ENCODE peak calls at places on chromosomes 5 and 9, in eight cellular contexts. M is stomach, U is neural progenitor cell, L is Peyer's patch, P is prostate gland, E is heart left ventricle, R is adrenal gland, J is psoas muscle. G is an unnamed sample.
A peak's percentile ranks its signal among the peaks of the same experiment; 100 is the strongest.

GRCh38 chr9:114072181-114073140 is 5.6 kb downstream of the AMBP start:
- DNase-seq in M (peak; percentile 83), U (peak; percentile 28), L (no peak), P (peak; percentile 84), E (peak; percentile 41), R (no peak), J (peak; percentile 74), G (peak; percentile 59)

GRCh38 chr5:135225856-135226560 is 173.0 kb downstream of the MACROH2A1 start:
- DNase-seq in M (no peak), U (no peak), L (no peak), P (no peak), E (no peak), R (peak; percentile 12), J (no peak), G (no peak)

GRCh38 chr9:32603914-32604852 is 31.2 kb upstream of the NDUFB6 start:
- DNase-seq in M (no peak), U (peak; percentile 4), L (no peak), P (no peak), E (no peak), R (no peak), J (no peak), G (no peak)

GRCh38 chr9:2601785-2602378 is 19.7 kb upstream of the VLDLR start:
- DNase-seq in M (no peak), U (no peak), L (no peak), P (no peak), E (no peak), R (no peak), J (no peak), G (no peak)

GRCh38 chr9:10268500-10269485 is 344.0 kb downstream of the PTPRD start:
- DNase-seq in M (peak; percentile 53), U (peak; percentile 72), L (no peak), P (no peak), E (peak; percentile 14), R (peak; percentile 51), J (no peak), G (no peak)

GRCh38 chr5:131186561-131187256 is 16.0 kb downstream of the LYRM7 start:
- DNase-seq in M (no peak), U (no peak), L (no peak), P (no peak), E (no peak), R (no peak), J (no peak), G (no peak)

GRCh38 chr5:133075572-133076536 is 24.0 kb downstream of the HSPA4 start:
- DNase-seq in M (no peak), U (no peak), L (no peak), P (no peak), E (no peak), R (no peak), J (no peak), G (no peak)

GRCh38 chr9:74697535-74697934 is 190.2 kb downstream of the TRPM6 start:
- DNase-seq in M (no peak), U (no peak), L (no peak), P (no peak), E (no peak), R (no peak), J (no peak), G (no peak)

GRCh38 chr9:115653231-115653630 is 500.4 kb upstream of the PAPPA start:
- DNase-seq in M (no peak), U (no peak), L (no peak), P (no peak), E (no peak), R (no peak), J (no peak), G (no peak)

GRCh38 chr5:83553000-83553486 is 81.5 kb downstream of the VCAN start:
- DNase-seq in M (no peak), U (no peak), L (no peak), P (no peak), E (peak; percentile 62), R (peak; percentile 82), J (peak; percentile 43), G (no peak)

GRCh38 chr5:168409601-168410458 is 76.4 kb upstream of the RARS1 start:
- DNase-seq in M (no peak), U (no peak), L (no peak), P (no peak), E (peak; percentile 19), R (no peak), J (no peak), G (no peak)

GRCh38 chr5:148932355-148932935 is 106.0 kb downstream of the ADRB2 start:
- DNase-seq in M (no peak), U (no peak), L (no peak), P (no peak), E (no peak), R (no peak), J (no peak), G (no peak)

GRCh38 chr5:8908055-8908683 is 637.7 kb downstream of the SEMA5A start:
- DNase-seq in M (no peak), U (peak; percentile 64), L (no peak), P (no peak), E (no peak), R (no peak), J (no peak), G (no peak)

GRCh38 chr5:83964235-83964634 is 243.6 kb upstream of the HAPLN1 start:
- DNase-seq in M (no peak), U (no peak), L (no peak), P (no peak), E (no peak), R (no peak), J (no peak), G (no peak)

GRCh38 chr9:92618633-92619225 is 51.2 kb downstream of the IPPK start:
- DNase-seq in M (peak; percentile 72), U (no peak), L (no peak), P (no peak), E (no peak), R (peak; percentile 49), J (no peak), G (no peak)

GRCh38 chr5:81554647-81555046 is 160.7 kb upstream of the ACOT12 start:
- DNase-seq in M (no peak), U (no peak), L (no peak), P (no peak), E (no peak), R (no peak), J (no peak), G (no peak)

GRCh38 chr9:136383436-136383835 is 10.0 kb upstream of the CARD9 start:
- DNase-seq in M (no peak), U (no peak), L (no peak), P (no peak), E (no peak), R (no peak), J (no peak), G (no peak)

GRCh38 chr5:141319202-141319601 is 1.4 kb downstream of the TAF7 start:
- DNase-seq in M (no peak), U (no peak), L (no peak), P (no peak), E (no peak), R (no peak), J (no peak), G (no peak)

GRCh38 chr5:141320225-141321169 is at the start of gene TAF7:
- DNase-seq in M (peak; percentile 88), U (peak; percentile 96), L (peak; percentile 86), P (peak; percentile 80), E (peak; percentile 89), R (peak; percentile 89), J (peak; percentile 97), G (peak; percentile 82)

GRCh38 chr5:141319699-141320098 is 885 bp downstream of the TAF7 start:
- DNase-seq in M (no peak), U (no peak), L (no peak), P (no peak), E (no peak), R (no peak), J (no peak), G (no peak)

GRCh38 chr5:141326088-141326854 is 4.0 kb upstream of the PCDHGA1 start:
- DNase-seq in M (peak; percentile 32), U (peak; percentile 65), L (peak; percentile 65), P (no peak), E (peak; percentile 63), R (no peak), J (peak; percentile 83), G (no peak)

DNA sequence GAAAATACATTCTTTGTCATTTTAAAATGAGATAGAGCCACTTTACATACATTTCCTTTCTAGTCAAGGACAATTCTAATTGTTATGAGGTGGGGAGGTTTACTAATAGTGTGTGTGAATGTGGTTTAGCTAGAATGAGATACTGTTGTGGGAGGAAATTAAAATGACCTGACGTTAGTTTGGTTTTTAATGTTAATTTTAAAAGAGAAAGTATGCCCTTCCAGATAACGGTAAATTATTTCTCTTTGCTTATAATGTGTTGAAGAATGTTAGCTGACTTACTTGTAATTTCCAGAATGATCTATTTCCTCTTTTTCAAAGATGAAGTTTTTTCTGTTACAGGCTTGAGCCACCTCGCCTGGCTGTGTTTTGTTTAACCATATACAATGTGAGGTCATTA is 1.7 kb upstream of the TAF7 start:
- DNase-seq in M (no peak), U (no peak), L (no peak), P (no peak), E (no peak), R (no peak), J (no peak), G (no peak)
- H3K9me3 ChIP-seq in M (peaks cover 49% of the 10 kb centered on the region), U (peaks cover 26% of the 10 kb centered on the region), L (peaks cover 4% of the 10 kb centered on the region), P (peaks cover 12% of the 10 kb centered on the region), E (peaks cover 12% of the 10 kb centered on the region), R (peaks cover 39% of the 10 kb centered on the region), J (peaks cover 32% of the 10 kb centered on the region), G (peaks cover 46% of the 10 kb centered on the region)

GRCh38 chr9:121649476-121650219 is 1.8 kb upstream of the DAB2IP start:
- DNase-seq in M (no peak), U (no peak), L (no peak), P (no peak), E (no peak), R (no peak), J (peak; percentile 31), G (no peak)

GRCh38 chr9:121648799-121649198 is 2.6 kb upstream of the DAB2IP start:
- DNase-seq in M (no peak), U (no peak), L (no peak), P (no peak), E (no peak), R (no peak), J (peak; percentile 44), G (no peak)

GRCh38 chr9:121646992-121647391 is 4.4 kb upstream of the DAB2IP start:
- DNase-seq in M (no peak), U (no peak), L (no peak), P (no peak), E (no peak), R (no peak), J (no peak), G (no peak)

GRCh38 chr9:121645853-121646807 is 5.3 kb upstream of the DAB2IP start:
- DNase-seq in M (no peak), U (no peak), L (no peak), P (no peak), E (peak; percentile 69), R (no peak), J (no peak), G (no peak)

GRCh38 chr9:121648172-121648571 is 3.3 kb upstream of the DAB2IP start:
- DNase-seq in M (no peak), U (no peak), L (no peak), P (no peak), E (no peak), R (no peak), J (peak; percentile 31), G (no peak)
- H3K4me1 ChIP-seq in M (peaks cover 55% of the 10 kb centered on the region), U (peaks cover 46% of the 10 kb centered on the region), L (peaks cover 5% of the 10 kb centered on the region), P (no peaks in the 10 kb centered on the region), E (peaks cover 61% of the 10 kb centered on the region), R (peaks cover 9% of the 10 kb centered on the region), J (peaks cover 44% of the 10 kb centered on the region), G (peaks cover 4% of the 10 kb centered on the region)

GRCh38 chr9:16996901-16997491 is 126.5 kb upstream of the BNC2 start:
- DNase-seq in M (no peak), U (no peak), L (no peak), P (no peak), E (no peak), R (no peak), J (no peak), G (no peak)
- H3K9me3 ChIP-seq in M (peaks cover 25% of the 10 kb centered on the region), U (peaks cover 7% of the 10 kb centered on the region), L (no peaks in the 10 kb centered on the region), P (no peaks in the 10 kb centered on the region), E (no peaks in the 10 kb centered on the region), R (peaks cover 13% of the 10 kb centered on the region), J (peaks cover 23% of the 10 kb centered on the region), G (peaks cover 38% of the 10 kb centered on the region)

GRCh38 chr5:1229822-1230221 is 4.6 kb downstream of the SLC6A18 start:
- DNase-seq in M (no peak), U (no peak), L (no peak), P (no peak), E (no peak), R (no peak), J (no peak), G (no peak)
- H3K4me1 ChIP-seq in M (no peaks in the 10 kb centered on the region), U (no peaks in the 10 kb centered on the region), L (no peaks in the 10 kb centered on the region), P (no peaks in the 10 kb centered on the region), E (no peaks in the 10 kb centered on the region), R (no peaks in the 10 kb centered on the region), J (no peaks in the 10 kb centered on the region), G (no peaks in the 10 kb centered on the region)

G was measured in breast epithelium.